ENCODE peak calls at places on chromosomes 7 and 10, in seven cellular contexts. X, R, V, Q, I, L and U are unnamed samples.

GRCh38 chr10:36670616-36671402 is 454.6 kb upstream of the ANKRD30A start:
- DNase-seq in X (no peak), R (peak; percentile 40), V (no peak), Q (no peak), I (peak; percentile 95), L (no peak), U (no peak)

GRCh38 chr7:50676079-50676478 is 106.6 kb downstream of the GRB10 start:
- DNase-seq in X (no peak), R (no peak), V (no peak), Q (no peak), I (no peak), L (no peak), U (no peak)

GRCh38 chr7:129924602-129925001 is 28.2 kb downstream of the UBE2H start:
- DNase-seq in X (no peak), R (no peak), V (no peak), Q (no peak), I (no peak), L (no peak), U (no peak)

GRCh38 chr7:108307246-108307982 is 148.8 kb downstream of the NRCAM start:
- DNase-seq in X (no peak), R (no peak), V (no peak), Q (no peak), I (no peak), L (peak; percentile 14), U (no peak)

GRCh38 chr7:112654322-112655216 is 135.6 kb downstream of the TMEM168 start:
- DNase-seq in X (no peak), R (peak; percentile 8), V (no peak), Q (no peak), I (peak; percentile 34), L (no peak), U (no peak)

GRCh38 chr7:44101966-44102845 is 1.9 kb upstream of the AEBP1 start:
- DNase-seq in X (no peak), R (peak; percentile 97), V (no peak), Q (no peak), I (no peak), L (no peak), U (no peak)

GRCh38 chr10:114650266-114650665 is 7.8 kb downstream of the ABLIM1 start:
- DNase-seq in X (no peak), R (no peak), V (no peak), Q (no peak), I (no peak), L (no peak), U (no peak)

GRCh38 chr10:108362306-108362705 is 1197.8 kb upstream of the SORCS1 start:
- DNase-seq in X (no peak), R (no peak), V (no peak), Q (no peak), I (no peak), L (no peak), U (no peak)

GRCh38 chr10:78942006-78942405 is 126.8 kb upstream of the ZMIZ1 start:
- DNase-seq in X (no peak), R (no peak), V (no peak), Q (no peak), I (no peak), L (no peak), U (no peak)

GRCh38 chr10:95295031-95295755 is 4.4 kb upstream of the PDLIM1 start:
- DNase-seq in X (peak; percentile 88), R (peak; percentile 78), V (peak; percentile 70), Q (peak; percentile 94), I (no peak), L (no peak), U (peak; percentile 64)

GRCh38 chr7:296546-296945 is 6.6 kb downstream of the FOXL3 start:
- DNase-seq in X (no peak), R (no peak), V (no peak), Q (no peak), I (no peak), L (no peak), U (no peak)

GRCh38 chr10:16867990-16868389 is 50.8 kb upstream of the RSU1 start:
- DNase-seq in X (peak; percentile 29), R (no peak), V (peak; percentile 12), Q (no peak), I (no peak), L (no peak), U (no peak)

GRCh38 chr7:69814421-69814962 is 216.2 kb downstream of the AUTS2 start:
- DNase-seq in X (peak; percentile 46), R (peak; percentile 63), V (peak; percentile 81), Q (no peak), I (no peak), L (no peak), U (no peak)

GRCh38 chr7:77923419-77923818 is 124.8 kb downstream of the PHTF2 start:
- DNase-seq in X (no peak), R (no peak), V (no peak), Q (peak; percentile 38), I (no peak), L (no peak), U (no peak)
- H2AFZ ChIP-seq in X (no peak overlapping the region), R (no peak overlapping the region), V (no peak overlapping the region), Q (no peak overlapping the region), I (no peak overlapping the region), L (no peak overlapping the region), U (no peak overlapping the region)

GRCh38 chr7:134792968-134793367 is 13.5 kb downstream of the CALD1 start:
- DNase-seq in X (no peak), R (peak; percentile 60), V (no peak), Q (no peak), I (no peak), L (no peak), U (no peak)
- TF ChIP-seq EZH2phosphoT487 in X (no peak), R (no peak), V (no peak), Q (no peak), I (no peak), L (no peak), U (no peak)

GRCh38 chr7:39621261-39621660 is 2.1 kb upstream of the RALA start:
- DNase-seq in X (no peak), R (peak; percentile 95), V (no peak), Q (no peak), I (peak; percentile 83), L (no peak), U (no peak)

GRCh38 chr7:39622609-39623311 is 612 bp upstream of the RALA start:
- DNase-seq in X (no peak), R (no peak), V (no peak), Q (no peak), I (no peak), L (no peak), U (no peak)

GRCh38 chr7:39623312-39624201 is at the start of gene RALA:
- DNase-seq in X (peak; percentile 93), R (peak; percentile 95), V (peak; percentile 94), Q (peak; percentile 88), I (peak; percentile 87), L (peak; percentile 99), U (peak; percentile 96)

GRCh38 chr7:39624202-39624807 is 933 bp downstream of the RALA start:
- DNase-seq in X (no peak), R (peak; percentile 64), V (peak; percentile 47), Q (peak; percentile 11), I (peak; percentile 39), L (peak; percentile 43), U (peak; percentile 36)

GRCh38 chr7:39621784-39622411 is 1.5 kb upstream of the RALA start:
- DNase-seq in X (no peak), R (peak; percentile 76), V (no peak), Q (no peak), I (no peak), L (no peak), U (no peak)
- H2AFZ ChIP-seq in X (no peak overlapping the region), R (no peak overlapping the region), V (no peak overlapping the region), Q (no peak overlapping the region), I (no peak overlapping the region), L (no peak overlapping the region), U (no peak overlapping the region)

DNA sequence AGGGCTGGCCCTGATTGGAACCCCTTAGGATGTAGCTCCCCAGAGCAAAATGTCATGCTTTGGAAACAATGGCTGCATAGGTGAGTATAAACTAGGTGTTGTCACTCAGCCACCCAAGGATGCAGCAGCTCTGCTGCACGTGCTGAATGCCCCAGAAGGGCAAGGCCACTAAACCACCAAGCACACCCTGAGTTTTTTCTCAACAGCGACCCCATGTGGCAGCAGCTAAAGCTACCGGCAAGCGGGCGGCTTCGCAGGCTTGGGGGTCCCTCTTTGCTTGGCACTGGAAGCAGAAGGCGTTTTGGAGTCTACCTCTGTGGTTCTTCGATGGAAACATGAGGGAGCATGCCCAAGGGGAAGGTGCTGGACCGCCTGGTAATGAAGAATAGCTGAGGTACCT is 152.3 kb downstream of the GFRA1 start:
- DNase-seq in X (peak; percentile 82), R (no peak), V (peak; percentile 59), Q (peak; percentile 8), I (no peak), L (no peak), U (no peak)
- TF ChIP-seq EZH2phosphoT487 in X (no peak), R (no peak), V (no peak), Q (no peak), I (no peak), L (no peak), U (no peak)

DNA sequence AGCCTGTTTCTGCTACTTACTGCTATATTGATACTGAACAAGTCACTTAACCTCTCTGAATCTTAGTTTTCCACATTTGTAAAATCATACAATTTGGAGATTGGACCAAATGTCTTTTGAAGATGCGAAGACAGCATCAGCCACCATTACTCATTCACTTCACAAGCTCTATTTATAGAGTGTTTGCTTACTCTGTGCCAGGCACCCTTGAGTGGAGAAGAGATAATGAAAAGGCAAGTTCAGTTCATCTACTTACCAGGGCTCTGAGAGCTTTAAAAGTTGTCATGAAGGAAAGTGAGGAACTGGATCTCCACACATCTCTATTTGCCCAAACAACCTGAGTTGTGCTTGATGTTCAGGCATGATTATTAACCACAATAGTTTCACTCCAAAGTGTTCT is 277.5 kb downstream of the CSTF2T start:
- DNase-seq in X (no peak), R (peak; percentile 25), V (no peak), Q (no peak), I (no peak), L (no peak), U (no peak)
- H2AFZ ChIP-seq in X (no peak overlapping the region), R (peak overlapping the region; percentile 74), V (no peak overlapping the region), Q (peak overlapping the region; percentile 21), I (peak overlapping the region; percentile 39), L (no peak overlapping the region), U (no peak overlapping the region)

GRCh38 chr7:105403128-105403527 is 14.4 kb upstream of the SRPK2 start:
- DNase-seq in X (no peak), R (no peak), V (no peak), Q (no peak), I (no peak), L (no peak), U (no peak)

GRCh38 chr7:105402221-105403095 is 13.7 kb upstream of the SRPK2 start:
- DNase-seq in X (no peak), R (peak; percentile 67), V (no peak), Q (no peak), I (no peak), L (no peak), U (no peak)

GRCh38 chr7:105396566-105396965 is 7.8 kb upstream of the SRPK2 start:
- DNase-seq in X (no peak), R (no peak), V (no peak), Q (no peak), I (no peak), L (no peak), U (no peak)

GRCh38 chr7:105399043-105399725 is 10.5 kb upstream of the SRPK2 start:
- DNase-seq in X (peak; percentile 39), R (peak; percentile 53), V (no peak), Q (no peak), I (peak; percentile 41), L (peak; percentile 51), U (no peak)
- TF ChIP-seq EZH2phosphoT487 in X (no peak), R (no peak), V (no peak), Q (no peak), I (no peak), L (no peak), U (no peak)

DNA sequence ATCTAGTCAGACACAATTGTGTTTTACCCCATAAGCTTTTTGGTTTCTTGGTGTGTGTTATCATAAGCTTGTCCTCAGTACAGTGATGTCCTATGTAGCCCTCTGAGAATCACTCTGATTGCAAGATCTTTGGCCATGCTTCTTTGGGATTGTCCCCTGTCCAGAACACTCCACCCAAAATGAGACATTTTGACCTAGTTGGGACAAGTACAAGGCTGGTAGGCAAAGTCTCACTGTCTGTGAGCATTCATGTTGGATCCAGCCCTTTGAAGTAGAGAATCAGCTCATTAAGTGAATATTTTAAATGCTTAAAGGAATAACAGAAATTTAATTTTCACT is 28.9 kb upstream of the PCGF5 start:
- DNase-seq in X (no peak), R (no peak), V (no peak), Q (no peak), I (no peak), L (no peak), U (no peak)
- H2AFZ ChIP-seq in X (no peak overlapping the region), R (no peak overlapping the region), V (no peak overlapping the region), Q (no peak overlapping the region), I (no peak overlapping the region), L (no peak overlapping the region), U (no peak overlapping the region)